ENCODE peak calls at places on chromosomes 13 and 19, in five cellular contexts. P is spleen, F is psoas muscle, G is heart right ventricle, J is tibial nerve. V is an unnamed sample.
A peak's percentile ranks its signal among the peaks of the same experiment; 100 is the strongest.

GRCh38 chr13:114102521-114103288 is 29.7 kb downstream of the RASA3 start:
- DNase-seq in P (peak; percentile 74), F (peak; percentile 50), J (peak; percentile 11), G (peak; percentile 7), V (peak; percentile 6)

GRCh38 chr13:94987869-94988268 is 275.5 kb upstream of the SOX21 start:
- DNase-seq in G (no peak), J (no peak), P (no peak), F (no peak), V (no peak)

GRCh38 chr13:78826312-78826711 is 167.4 kb upstream of the OBI1 start:
- DNase-seq in P (no peak), F (no peak), J (no peak), G (no peak), V (no peak)

GRCh38 chr13:42047561-42048322 is 706 bp upstream of the DGKH start:
- DNase-seq in P (peak; percentile 80), F (peak; percentile 57), J (no peak), G (peak; percentile 48), V (peak; percentile 56)

GRCh38 chr13:67934615-67935330 is 704.6 kb upstream of the PCDH9 start:
- DNase-seq in P (no peak), J (no peak), G (no peak), F (no peak), V (no peak)

GRCh38 chr19:39135701-39136100 is 10.1 kb downstream of the PAK4 start:
- DNase-seq in G (no peak), P (no peak), J (no peak), F (no peak), V (no peak)

GRCh38 chr19:50823389-50824042 is at the start of gene KLK1:
- DNase-seq in G (no peak), F (no peak), P (no peak), J (no peak), V (no peak)

GRCh38 chr13:65468628-65469027 is 1761.5 kb downstream of the PCDH9 start:
- DNase-seq in P (no peak), F (no peak), G (no peak), J (no peak), V (no peak)

GRCh38 chr19:11191273-11191755 is 6.0 kb downstream of the KANK2 start:
- DNase-seq in F (peak; percentile 91), J (peak; percentile 53), G (peak; percentile 85), P (no peak), V (peak; percentile 42)

GRCh38 chr19:1094978-1095701 is at the start of gene POLR2E:
- DNase-seq in G (peak; percentile 99), J (peak; percentile 96), P (peak; percentile 100), F (peak; percentile 100), V (peak; percentile 98)

GRCh38 chr19:40413291-40413994 is at the start of gene PRX:
- DNase-seq in P (no peak), J (no peak), F (no peak), G (no peak), V (peak; percentile 32)

GRCh38 chr13:24648271-24648670 is 31.9 kb upstream of the ATP12A start:
- DNase-seq in P (no peak), F (no peak), G (no peak), J (no peak), V (no peak)

GRCh38 chr13:67229438-67230242 is 496 bp downstream of the PCDH9 start:
- DNase-seq in G (no peak), F (no peak), J (no peak), P (no peak), V (no peak)

GRCh38 chr13:42722883-42723539 is 58.4 kb upstream of the FAM216B start:
- DNase-seq in J (no peak), F (no peak), P (no peak), G (no peak), V (no peak)

GRCh38 chr13:93320942-93321341 is 94.3 kb downstream of the GPC6 start:
- DNase-seq in P (no peak), J (no peak), G (no peak), F (no peak), V (no peak)

GRCh38 chr13:72820156-72820897 is 38.4 kb downstream of the PIBF1 start:
- DNase-seq in F (no peak), J (no peak), G (no peak), P (no peak), V (no peak)

GRCh38 chr13:98658131-98658530 is 81.2 kb upstream of the STK24 start:
- DNase-seq in P (no peak), G (no peak), J (no peak), F (no peak), V (no peak)

GRCh38 chr19:47331931-47332547 is at the start of gene C5AR2:
- DNase-seq in G (no peak), J (no peak), P (no peak), F (no peak), V (no peak)

GRCh38 chr19:11675569-11675968 is 63.2 kb downstream of the ZNF823 start:
- DNase-seq in J (no peak), P (no peak), F (no peak), G (no peak), V (no peak)

GRCh38 chr13:96053003-96053703 is at the start of gene UGGT2:
- DNase-seq in P (peak; percentile 94), G (peak; percentile 97), F (peak; percentile 98), J (peak; percentile 87), V (peak; percentile 97)

GRCh38 chr13:109782823-109783411 is 3.5 kb downstream of the IRS2 start:
- DNase-seq in F (no peak), J (no peak), G (no peak), P (peak; percentile 86), V (peak; percentile 27)

GRCh38 chr13:109785141-109785891 is 1.1 kb downstream of the IRS2 start:
- DNase-seq in J (no peak), G (peak; percentile 55), P (peak; percentile 92), F (peak; percentile 73), V (peak; percentile 63)

GRCh38 chr13:109783447-109783814 is 3.0 kb downstream of the IRS2 start:
- DNase-seq in F (peak; percentile 54), J (no peak), G (no peak), P (no peak), V (peak; percentile 66)

GRCh38 chr13:109784590-109785140 is 1.7 kb downstream of the IRS2 start:
- DNase-seq in J (peak; percentile 42), F (peak; percentile 89), P (peak; percentile 94), G (peak; percentile 86), V (peak; percentile 92)

DNA sequence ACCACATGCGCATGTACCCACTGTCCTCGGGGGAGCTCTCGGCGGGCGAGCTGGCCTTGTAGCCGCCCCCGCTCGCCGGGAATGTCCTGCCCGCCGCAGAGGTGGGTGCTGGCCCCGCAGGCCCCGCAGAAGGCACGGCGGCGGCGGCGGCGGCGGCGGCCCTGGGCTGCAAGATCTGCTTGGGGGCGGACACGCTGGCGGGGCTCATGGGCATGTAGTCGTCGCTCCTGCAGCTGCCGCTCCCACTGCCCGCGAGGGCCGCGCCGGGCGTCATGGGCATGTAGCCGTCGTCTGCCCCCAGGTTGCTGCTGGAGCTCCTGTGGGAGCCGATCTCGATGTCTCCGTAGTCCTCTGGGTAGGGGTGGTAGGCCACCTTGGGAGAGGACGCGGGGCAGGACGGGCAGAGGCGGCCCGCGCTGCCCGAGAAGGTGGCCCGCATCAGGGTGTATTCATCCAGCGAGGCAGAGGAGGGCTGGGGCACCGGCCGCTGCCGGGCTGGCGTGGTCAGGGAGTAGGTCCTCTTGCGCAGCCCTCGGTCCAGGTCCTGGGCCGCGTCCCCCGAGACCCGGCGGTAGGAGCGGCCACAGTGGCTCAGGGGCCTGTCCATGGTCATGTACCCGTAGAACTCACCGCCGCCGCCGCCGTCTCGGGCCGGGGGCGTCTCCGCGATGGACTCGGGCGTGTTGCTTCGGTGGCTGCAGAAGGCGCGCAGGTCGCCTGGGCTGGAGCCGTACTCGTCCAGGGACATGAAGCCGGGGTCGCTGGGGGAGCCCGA is 2.4 kb downstream of the IRS2 start:
- DNase-seq in F (peak; percentile 57), P (no peak), G (no peak), J (no peak), V (peak; percentile 63)
- H3K4me1 ChIP-seq in F (peaks cover 30% of the 10 kb centered on the region), P (peaks cover 80% of the 10 kb centered on the region), G (peaks cover 54% of the 10 kb centered on the region), J (peaks cover 36% of the 10 kb centered on the region), V (no peaks in the 10 kb centered on the region)

DNA sequence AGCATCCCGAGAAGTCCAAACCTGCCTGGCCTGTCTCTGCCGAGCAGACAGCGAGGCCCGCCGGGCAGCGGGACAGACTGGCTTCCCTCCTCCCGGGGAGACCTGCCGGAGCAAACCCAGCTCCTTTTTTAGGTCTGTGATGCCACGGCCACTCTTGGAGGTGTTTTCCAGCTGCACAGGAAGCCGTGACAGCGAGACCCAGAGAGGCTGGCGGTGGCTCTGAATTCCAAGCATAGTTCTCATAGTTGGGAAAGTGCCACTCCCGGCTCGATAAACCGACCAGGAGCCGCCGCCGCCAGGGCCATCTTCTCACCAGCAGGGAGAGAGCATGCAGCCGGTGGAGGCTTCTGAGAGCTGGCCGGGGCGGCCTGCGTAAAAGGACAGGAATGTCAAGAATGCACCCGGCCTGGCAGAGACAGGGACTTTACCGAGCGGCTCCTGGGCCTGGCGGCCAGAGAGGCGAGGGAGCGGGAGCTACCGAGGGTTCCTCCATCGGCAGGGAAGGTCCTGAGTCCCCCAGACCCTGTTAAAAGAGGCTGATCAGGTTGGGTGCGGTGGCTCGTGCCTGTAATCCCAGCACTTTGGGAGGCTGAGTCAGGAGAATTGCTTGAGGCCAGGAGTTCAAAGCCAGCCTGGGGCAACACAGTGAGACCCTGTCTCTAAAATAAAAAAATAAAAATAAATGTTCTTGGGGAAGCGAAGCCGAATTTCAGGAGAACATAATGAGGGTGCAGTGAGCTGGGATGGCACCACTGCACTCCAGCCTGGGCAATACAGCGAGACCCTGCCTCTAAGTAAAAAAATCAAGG is 64.9 kb downstream of the GADD45B start:
- DNase-seq in F (peak; percentile 95), J (peak; percentile 73), G (peak; percentile 87), P (peak; percentile 80), V (no peak)
- TF ChIP-seq CTCF in F (peak; percentile 30), J (peak; percentile 56), G (peak; percentile 10), P (peak; percentile 22), V (no peak)

DNA sequence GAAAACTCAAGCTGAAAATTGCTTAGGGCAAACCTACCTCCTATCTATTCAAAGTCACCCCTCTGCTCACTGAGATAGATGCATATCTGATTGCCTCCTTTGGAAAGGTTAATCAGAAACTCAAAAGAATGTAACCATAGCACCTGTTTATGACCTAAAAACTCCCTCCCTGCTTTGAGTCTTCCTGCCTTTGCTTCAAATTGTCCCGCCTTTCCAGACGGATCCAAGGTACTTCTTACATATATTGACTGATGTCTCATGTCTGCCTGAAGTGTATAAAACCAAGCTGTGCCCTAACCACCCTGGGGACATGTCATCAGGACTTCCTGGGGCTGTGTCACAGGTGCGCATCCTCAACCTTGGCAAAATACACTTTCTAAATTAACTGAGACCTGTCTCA is 118.6 kb downstream of the TBC1D4 start:
- DNase-seq in G (no peak), P (no peak), J (no peak), F (no peak), V (no peak)
- H3K4me1 ChIP-seq in G (peaks cover 35% of the 10 kb centered on the region), P (peaks cover 27% of the 10 kb centered on the region), J (peaks cover 6% of the 10 kb centered on the region), F (peaks cover 62% of the 10 kb centered on the region), V (peaks cover 5% of the 10 kb centered on the region)

DNA sequence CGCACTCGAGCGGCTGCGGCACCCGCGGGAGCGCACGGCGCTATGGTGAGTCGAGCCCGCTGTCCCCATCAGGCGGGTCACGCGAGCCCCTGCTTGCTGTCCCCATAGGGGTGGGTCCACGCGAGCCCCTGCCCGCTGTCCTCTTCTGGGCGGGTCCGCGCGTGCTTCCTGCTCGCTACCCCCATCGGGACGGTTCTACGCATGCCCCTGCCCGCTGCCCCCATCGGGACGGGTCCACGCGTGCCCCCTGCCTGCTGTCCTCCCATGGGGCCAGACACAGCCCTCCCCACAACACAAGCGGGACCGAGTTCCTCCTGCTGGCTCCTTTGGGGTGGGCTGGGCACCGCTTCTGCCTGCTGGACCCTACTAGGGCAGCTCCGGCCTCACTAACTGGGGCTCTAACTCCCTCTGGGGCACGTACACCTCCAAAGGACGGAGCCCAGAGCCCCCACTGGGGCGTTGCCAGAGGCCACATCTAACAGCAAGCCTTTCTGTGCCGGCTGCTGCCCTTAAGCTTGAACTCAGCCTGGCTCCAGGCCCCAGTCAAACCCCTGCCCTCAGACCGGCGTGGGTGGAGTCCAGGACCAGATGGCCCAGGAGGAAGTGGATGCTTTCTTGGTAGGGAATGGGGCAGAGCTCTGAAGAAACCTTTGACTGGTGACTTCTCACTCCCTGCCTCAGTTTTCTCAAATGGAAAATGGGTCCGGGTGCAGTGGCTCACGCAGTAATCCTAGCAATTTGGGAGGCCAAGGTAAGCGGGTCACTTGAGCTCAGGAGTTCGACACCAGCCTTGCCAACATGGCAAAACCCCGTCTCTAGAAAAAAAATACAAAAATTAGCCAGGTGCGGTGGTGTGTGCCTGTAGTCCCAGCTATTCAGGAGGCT is 722 bp downstream of the COLGALT1 start:
- DNase-seq in P (peak; percentile 90), F (peak; percentile 80), G (peak; percentile 75), J (no peak), V (peak; percentile 66)
- TF ChIP-seq CTCF in P (peak; percentile 8), F (no peak), G (no peak), J (no peak), V (no peak)